ENCODE peak calls at places on chromosomes 13 and 19, in four cellular contexts. Y, Q, R and Z are unnamed samples. For H3K27me3, the result is how much of the 10 kb centered on the place peaks cover.

GRCh38 chr19:55131421-55131820 is 14.0 kb upstream of the PPP1R12C start:
- DNase-seq in Y (no peak), Q (no peak), R (no peak), Z (no peak)

GRCh38 chr19:2661615-2662014 is 40.9 kb downstream of the GNG7 start:
- DNase-seq in Q (no peak), Y (no peak), R (no peak), Z (no peak)

GRCh38 chr19:45472557-45473365 is 5.0 kb downstream of the FOSB start:
- DNase-seq in R (no peak), Q (no peak), Y (no peak), Z (no peak)

GRCh38 chr19:31214997-31215396 is 134.2 kb downstream of the TSHZ3 start:
- DNase-seq in Q (no peak), Y (no peak), R (no peak), Z (no peak)

GRCh38 chr19:31583148-31583547 is 233.9 kb upstream of the TSHZ3 start:
- DNase-seq in Q (no peak), Y (no peak), R (no peak), Z (no peak)

GRCh38 chr13:106104281-106104901 is 431.1 kb downstream of the EFNB2 start:
- DNase-seq in R (no peak), Y (no peak), Q (no peak), Z (no peak)

GRCh38 chr19:54928299-54928698 is 19.0 kb downstream of the NLRP7 start:
- DNase-seq in Y (no peak), Q (no peak), R (no peak), Z (no peak)

GRCh38 chr19:1918975-1919374 is 13.8 kb downstream of the ADAT3 start:
- DNase-seq in Q (no peak), Y (no peak), R (no peak), Z (no peak)

GRCh38 chr19:29917911-29918310 is 24.1 kb upstream of the URI1 start:
- DNase-seq in Y (no peak), R (no peak), Q (no peak), Z (no peak)

GRCh38 chr19:789473-790052 is 7.7 kb upstream of the PTBP1 start:
- DNase-seq in Q (no peak), Y (no peak), R (no peak), Z (no peak)

GRCh38 chr19:275958-276646 is 15.1 kb downstream of the PLPP2 start:
- DNase-seq in Q (no peak), Y (no peak), R (no peak), Z (no peak)

GRCh38 chr19:37855098-37855497 is 51.3 kb downstream of the WDR87 start:
- DNase-seq in Y (no peak), Q (peak), R (no peak), Z (peak)

GRCh38 chr13:41458939-41459753 is 1.8 kb downstream of the RGCC start:
- DNase-seq in Y (peak), Q (peak), R (no peak), Z (no peak)

GRCh38 chr13:33953203-33953602 is 135.3 kb downstream of the RFC3 start:
- DNase-seq in R (no peak), Q (no peak), Y (no peak), Z (no peak)

GRCh38 chr13:113860051-113860471 is 3.8 kb downstream of the GAS6 start:
- DNase-seq in Q (no peak), Y (no peak), R (no peak), Z (no peak)

GRCh38 chr19:29188704-29189375 is 24.1 kb downstream of the UQCRFS1 start:
- DNase-seq in Q (no peak), Y (no peak), R (no peak), Z (no peak)

GRCh38 chr19:44820648-44821609 is 12.0 kb downstream of the BCAM start:
- DNase-seq in R (peak), Y (peak), Q (peak), Z (peak)

GRCh38 chr19:30540671-30541210 is 168.6 kb downstream of the ZNF536 start:
- DNase-seq in Q (no peak), Y (no peak), R (no peak), Z (no peak)

GRCh38 chr19:5477451-5478215 is 22.4 kb downstream of the ZNRF4 start:
- DNase-seq in R (no peak), Y (no peak), Q (no peak), Z (peak)

GRCh38 chr19:55467236-55468053 is 2.9 kb upstream of the C19orf85 start:
- DNase-seq in Y (peak), Q (peak), R (peak), Z (peak)

GRCh38 chr19:27962260-27962659 is 1250.7 kb downstream of the UQCRFS1 start:
- DNase-seq in R (no peak), Y (no peak), Q (no peak), Z (no peak)

GRCh38 chr13:99033814-99034213 is 56.0 kb upstream of the DOCK9 start:
- DNase-seq in R (no peak), Y (no peak), Q (no peak), Z (no peak)
- TF ChIP-seq CTCF in R (peak), Y (peak), Q (peak), Z (peak)

GRCh38 chr19:17339088-17339741 is 1.9 kb downstream of the GTPBP3 start:
- DNase-seq in Y (no peak), Q (no peak), R (no peak), Z (no peak)
- H3K27me3 ChIP-seq in Y (under half), Q (under half), R (under half), Z (under half)

DNA sequence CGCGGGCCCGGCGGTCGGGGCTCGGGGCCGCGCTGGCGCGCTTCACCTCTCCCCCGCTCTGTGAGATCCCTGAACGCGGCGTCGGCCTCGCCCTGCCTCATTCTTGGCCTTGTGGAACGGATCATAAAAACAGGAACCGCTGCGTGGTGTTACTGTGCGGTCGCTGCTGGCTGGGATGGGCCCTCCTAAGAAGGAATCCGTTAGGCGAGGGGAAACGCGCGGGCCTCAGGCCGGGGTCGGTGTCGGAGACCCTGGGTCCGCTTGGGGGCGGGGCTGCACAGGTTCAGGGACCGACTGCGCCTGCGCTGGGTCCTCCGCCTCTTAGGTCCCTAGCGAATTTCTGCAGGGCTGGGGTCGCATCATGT is 381 bp downstream of the CKAP2 start:
- DNase-seq in R (peak), Q (peak), Y (peak), Z (peak)
- TF ChIP-seq POLR2A in R (no peak), Q (no peak), Y (no peak), Z (no peak)

GRCh38 chr13:30671271-30671815 is 53.6 kb downstream of the USPL1 start:
- DNase-seq in Y (no peak), Q (no peak), R (no peak), Z (no peak)

GRCh38 chr13:30673669-30674521 is 56.2 kb downstream of the USPL1 start:
- DNase-seq in Q (peak), R (peak), Y (peak), Z (peak)

GRCh38 chr13:30679483-30680330 is 55.6 kb upstream of the ALOX5AP start:
- DNase-seq in Q (no peak), Y (no peak), R (no peak), Z (no peak)

GRCh38 chr13:30681489-30682242 is 53.7 kb upstream of the ALOX5AP start:
- DNase-seq in Y (peak), R (no peak), Q (no peak), Z (no peak)

GRCh38 chr13:30676672-30677071 is 58.7 kb upstream of the ALOX5AP start:
- DNase-seq in Y (no peak), R (no peak), Q (no peak), Z (no peak)
- TF ChIP-seq CTCF in Y (no peak), R (no peak), Q (no peak), Z (no peak)

GRCh38 chr13:58437436-58437835 is 805.9 kb downstream of the PCDH17 start:
- DNase-seq in Q (no peak), R (no peak), Y (no peak), Z (no peak)

GRCh38 chr13:58429917-58430316 is 798.4 kb downstream of the PCDH17 start:
- DNase-seq in Y (no peak), R (no peak), Q (no peak), Z (no peak)

DNA sequence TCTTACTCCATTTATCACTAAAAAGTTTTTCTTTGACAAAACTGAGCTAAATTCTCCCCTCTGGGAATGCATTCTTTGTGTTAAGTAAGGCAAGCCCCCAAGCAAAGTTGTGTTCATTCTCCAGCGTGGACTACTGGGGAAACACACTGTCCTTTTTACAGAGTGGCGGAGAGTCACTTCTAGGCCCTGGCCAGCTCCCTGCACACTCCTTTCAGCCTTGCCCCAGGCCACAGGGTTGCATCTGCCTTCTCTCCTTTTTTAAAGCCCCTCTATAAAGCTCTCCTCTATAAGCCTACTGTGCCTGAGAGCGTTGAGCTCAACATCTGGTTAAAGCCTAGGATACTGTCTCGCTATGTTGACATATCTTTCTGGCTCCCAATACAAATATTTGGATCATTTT is 803.4 kb downstream of the PCDH17 start:
- DNase-seq in R (no peak), Y (no peak), Q (no peak), Z (no peak)
- H3K27me3 ChIP-seq in R (under half), Y (under half), Q (under half), Z (under half)

DNA sequence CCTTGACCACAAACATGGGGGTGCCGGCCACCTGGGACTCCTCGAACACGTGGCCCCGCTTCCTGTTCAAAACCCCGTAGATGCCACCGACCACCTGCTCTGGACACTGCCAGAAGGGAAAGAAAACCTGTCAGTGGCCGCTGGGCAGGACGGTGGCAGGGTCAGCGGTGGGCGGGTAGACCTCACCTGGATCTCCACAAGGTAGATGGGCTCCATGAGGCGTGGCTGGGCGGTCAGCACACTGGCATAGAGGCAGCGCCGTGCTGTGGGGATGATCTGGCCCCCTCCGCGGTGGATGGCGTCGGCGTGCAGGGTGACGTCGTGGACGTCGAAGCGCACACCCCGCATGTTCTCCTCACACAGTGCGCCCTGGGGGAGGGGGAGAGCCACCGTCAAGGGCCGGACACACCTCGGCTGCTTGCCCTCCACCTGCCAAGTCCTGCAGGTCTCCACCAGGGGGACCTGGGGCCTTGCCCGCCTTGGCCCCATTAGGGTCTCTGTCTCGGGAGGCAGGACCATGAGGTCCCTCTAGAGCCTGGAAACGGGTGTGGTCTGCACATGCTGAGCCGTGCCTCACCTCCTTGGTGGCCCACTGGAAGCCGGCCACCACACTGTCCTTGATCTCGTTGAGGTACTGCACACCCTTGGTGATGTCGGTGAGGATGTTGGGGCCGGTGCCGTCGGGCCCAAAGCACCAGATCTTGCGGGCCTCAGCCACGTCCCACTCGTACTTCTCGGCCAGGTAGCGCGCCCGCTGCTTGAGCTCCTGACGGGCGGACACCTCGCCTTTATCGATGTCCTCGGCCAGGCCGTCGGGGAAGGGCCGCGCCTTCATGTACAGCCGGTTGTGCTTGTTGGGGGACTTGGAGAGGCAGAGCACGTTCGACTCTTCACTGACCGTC is 6.6 kb upstream of the DAPK3 start:
- DNase-seq in Q (no peak), Y (peak), R (no peak), Z (peak)
- TF ChIP-seq POLR2A in Q (no peak), Y (no peak), R (no peak), Z (no peak)

GRCh38 chr19:3679581-3679980 is 20.7 kb downstream of the PIP5K1C start:
- DNase-seq in Y (no peak), R (no peak), Q (no peak), Z (no peak)

GRCh38 chr19:3682741-3683404 is 17.4 kb downstream of the PIP5K1C start:
- DNase-seq in Q (no peak), Y (peak), R (no peak), Z (peak)

GRCh38 chr19:3682286-3682685 is 18.0 kb downstream of the PIP5K1C start:
- DNase-seq in Y (no peak), Q (no peak), R (no peak), Z (no peak)

GRCh38 chr19:3679138-3679537 is 21.1 kb downstream of the PIP5K1C start:
- DNase-seq in Y (no peak), R (no peak), Q (no peak), Z (no peak)

GRCh38 chr19:3680939-3681338 is 19.3 kb downstream of the PIP5K1C start:
- DNase-seq in Y (no peak), R (no peak), Q (no peak), Z (no peak)
- TF ChIP-seq CTCF in Y (no peak), R (no peak), Q (no peak), Z (no peak)

GRCh38 chr13:80337706-80338105 is 3.2 kb downstream of the SPRY2 start:
- DNase-seq in Y (no peak), R (no peak), Q (no peak), Z (no peak)
- H3K27me3 ChIP-seq in Y (under half), R (under half), Q (under half), Z (under half)